ENCODE peak calls at places on chromosomes 7 and 10, in eight cellular contexts. Q is naive B cell; W is stimulated activated CD4-positive, alpha-beta T cell treated with anti-CD3 and anti-CD28 coated beads, Interleukin-1b, Interleukin-23, amount 100 ng/mL, for 1 hour; V is stimulated activated naive CD4-positive, alpha-beta T cell treated with Interleukin-2 at 50 U/mL for 16 hours; K is NCI-H1092; D is glomerular endothelial cell; G is M059J; A is type B pancreatic cell. U is an unnamed sample.

GRCh38 chr10:102779680-102780079 is 35.9 kb downstream of the WBP1L start:
- DNase-seq in K (no peak), V (no peak), W (no peak), D (no peak), Q (no peak), A (no peak), G (no peak), U (peak)

GRCh38 chr7:133782470-133782869 is 344.7 kb upstream of the LRGUK start:
- DNase-seq in G (no peak), K (no peak), Q (no peak), D (no peak), W (no peak), V (no peak), A (no peak), U (no peak)

GRCh38 chr10:32865170-32865569 is 92.9 kb downstream of the ITGB1 start:
- DNase-seq in G (no peak), Q (no peak), K (no peak), A (no peak), D (no peak), W (no peak), V (no peak), U (no peak)

GRCh38 chr10:60427148-60427547 is 37.5 kb upstream of the ANK3 start:
- DNase-seq in Q (no peak), K (no peak), W (no peak), V (no peak), G (no peak), D (no peak), A (no peak), U (no peak)

GRCh38 chr7:143279186-143280098 is 5.3 kb upstream of the TMEM139 start:
- DNase-seq in G (peak), V (no peak), K (no peak), D (no peak), Q (no peak), W (no peak), A (no peak), U (no peak)

GRCh38 chr10:119654540-119654939 is 3.4 kb downstream of the BAG3 start:
- DNase-seq in G (peak), K (no peak), W (no peak), V (no peak), A (no peak), D (no peak), Q (no peak), U (no peak)

GRCh38 chr10:81898518-81898917 is 23.5 kb downstream of the NRG3 start:
- DNase-seq in Q (no peak), K (no peak), D (no peak), V (no peak), W (no peak), A (no peak), G (no peak), U (no peak)

GRCh38 chr10:60710041-60710440 is 68.2 kb upstream of the CDK1 start:
- DNase-seq in Q (no peak), W (no peak), G (no peak), A (no peak), K (no peak), V (no peak), D (no peak), U (no peak)

GRCh38 chr10:132879408-132880147 is 62.8 kb downstream of the CFAP46 start:
- DNase-seq in A (peak), V (no peak), G (no peak), D (no peak), W (no peak), K (no peak), Q (no peak), U (no peak)

GRCh38 chr7:138186951-138187351 is 110.7 kb downstream of the AKR1D1 start:
- DNase-seq in V (no peak), W (no peak), A (no peak), Q (no peak), D (peak), G (peak), K (no peak), U (no peak)

GRCh38 chr7:106041140-106041717 is 70.9 kb downstream of the SYPL1 start:
- DNase-seq in G (peak), Q (no peak), V (no peak), D (no peak), K (peak), A (no peak), W (no peak), U (peak)

GRCh38 chr7:85191383-85191782 is 4.5 kb upstream of the SEMA3D start:
- DNase-seq in Q (no peak), W (no peak), V (no peak), K (no peak), G (peak), D (no peak), A (no peak), U (no peak)

GRCh38 chr7:65269150-65269856 is 104.4 kb upstream of the ZNF92 start:
- DNase-seq in D (peak), W (no peak), G (peak), A (peak), Q (peak), V (peak), K (peak), U (peak)

GRCh38 chr10:112229096-112229495 is 45.5 kb upstream of the GPAM start:
- DNase-seq in A (no peak), W (no peak), K (no peak), G (no peak), Q (no peak), D (no peak), V (no peak), U (no peak)

GRCh38 chr7:44735403-44736165 is 13.1 kb upstream of the ZMIZ2 start:
- DNase-seq in K (no peak), V (peak), G (peak), D (peak), W (peak), Q (no peak), A (no peak), U (no peak)

GRCh38 chr7:139965942-139966628 is 96.7 kb downstream of the PARP12 start:
- DNase-seq in G (no peak), V (no peak), W (no peak), D (no peak), A (no peak), Q (no peak), K (no peak), U (no peak)

GRCh38 chr10:88390041-88390440 is 193.1 kb downstream of the RNLS start:
- DNase-seq in A (no peak), D (no peak), K (no peak), V (no peak), Q (no peak), W (no peak), G (no peak), U (no peak)

GRCh38 chr10:133438711-133439273 is 14.4 kb upstream of the SPRN start:
- DNase-seq in G (peak), K (no peak), Q (no peak), D (no peak), V (no peak), W (no peak), A (peak), U (peak)

GRCh38 chr10:75718996-75719395 is 287.6 kb downstream of the LRMDA start:
- DNase-seq in Q (no peak), K (no peak), W (no peak), D (no peak), V (no peak), A (no peak), G (no peak), U (no peak)

GRCh38 chr7:128281605-128282380 is 40.7 kb downstream of the LEP start:
- DNase-seq in Q (no peak), D (no peak), W (no peak), G (no peak), A (no peak), V (no peak), K (no peak), U (no peak)

GRCh38 chr10:79069325-79070090 is 742 bp downstream of the ZMIZ1 start:
- DNase-seq in G (peak), D (no peak), V (peak), W (peak), K (no peak), Q (peak), A (no peak), U (peak)

GRCh38 chr7:129853661-129854268 is 99.0 kb downstream of the UBE2H start:
- DNase-seq in V (no peak), Q (no peak), W (no peak), D (no peak), G (peak), A (no peak), K (no peak), U (no peak)

GRCh38 chr10:132938472-132939329 is 3.7 kb downstream of the CFAP46 start:
- DNase-seq in A (no peak), K (no peak), D (no peak), G (no peak), W (no peak), V (no peak), Q (no peak), U (peak)

GRCh38 chr10:60107308-60107976 is 201.1 kb upstream of the CCDC6 start:
- DNase-seq in V (no peak), G (no peak), W (no peak), Q (no peak), K (no peak), D (no peak), A (no peak), U (no peak)

GRCh38 chr10:132549416-132549815 is 11.8 kb downstream of the INPP5A start:
- DNase-seq in G (no peak), A (no peak), V (no peak), D (no peak), K (no peak), Q (no peak), W (no peak), U (no peak)

GRCh38 chr7:36474283-36475010 is 84.8 kb downstream of the ANLN start:
- DNase-seq in D (peak), G (peak), V (no peak), W (no peak), K (no peak), Q (no peak), A (no peak), U (peak)

GRCh38 chr10:79148452-79149344 is 79.9 kb downstream of the ZMIZ1 start:
- DNase-seq in W (no peak), Q (no peak), D (no peak), A (no peak), K (peak), V (no peak), G (peak), U (peak)

GRCh38 chr7:104938741-104939390 is 75.1 kb upstream of the KMT2E start:
- DNase-seq in W (no peak), V (no peak), A (no peak), G (no peak), Q (no peak), K (no peak), D (no peak), U (no peak)

GRCh38 chr7:23544913-23545354 is 13.2 kb upstream of the TRA2A start:
- DNase-seq in Q (peak), K (no peak), G (peak), D (no peak), W (no peak), V (no peak), A (no peak), U (peak)

GRCh38 chr10:59323036-59323459 is 39.3 kb downstream of the FAM13C start:
- DNase-seq in A (no peak), G (no peak), V (no peak), W (no peak), K (no peak), D (no peak), Q (no peak), U (no peak)

GRCh38 chr7:78499283-78499682 is 700.7 kb downstream of the PHTF2 start:
- DNase-seq in D (no peak), V (no peak), G (peak), A (no peak), Q (no peak), W (no peak), K (no peak), U (no peak)

GRCh38 chr7:117283371-117283770 is 39.5 kb downstream of the WNT2 start:
- DNase-seq in G (peak), D (no peak), A (no peak), Q (no peak), V (no peak), K (no peak), W (no peak), U (no peak)

GRCh38 chr7:130356121-130356759 is 11.6 kb downstream of the CPA5 start:
- DNase-seq in K (no peak), W (no peak), V (no peak), A (no peak), G (peak), Q (no peak), D (no peak), U (no peak)

GRCh38 chr10:96292971-96293909 is 11.0 kb upstream of the DNTT start:
- DNase-seq in K (no peak), W (no peak), D (peak), Q (peak), V (no peak), G (peak), A (no peak), U (peak)

U was measured in K562.